ENCODE peak calls at places on chromosomes 6 and 20, in seven cellular contexts. Q is GM23248, F is fibroblast of lung, E is psoas muscle, W is cardiac muscle cell, U is tibial artery, V is osteoblast. I is an unnamed sample.

GRCh38 chr6:119848706-119849105 is 499.1 kb upstream of the MAN1A1 start:
- DNase-seq in Q (no peak), F (no peak), E (no peak), W (no peak), U (no peak), V (no peak), I (no peak)

GRCh38 chr6:134177753-134178229 is 125.4 kb upstream of the SLC2A12 start:
- DNase-seq in Q (peak; percentile 79), F (peak; percentile 76), E (no peak), W (no peak), U (no peak), V (no peak), I (no peak)

GRCh38 chr6:36973647-36974046 is 12.3 kb downstream of the MTCH1 start:
- DNase-seq in Q (no peak), F (no peak), E (no peak), W (no peak), U (no peak), V (no peak), I (no peak)

GRCh38 chr6:119874381-119874780 is 524.8 kb upstream of the MAN1A1 start:
- DNase-seq in Q (no peak), F (no peak), E (no peak), W (no peak), U (no peak), V (no peak), I (no peak)

GRCh38 chr6:37142047-37142614 is 27.8 kb upstream of the PIM1 start:
- DNase-seq in Q (peak; percentile 33), F (no peak), E (no peak), W (no peak), U (no peak), V (no peak), I (no peak)

GRCh38 chr20:57218489-57218888 is 48.0 kb downstream of the BMP7 start:
- DNase-seq in Q (no peak), F (no peak), E (peak; percentile 2), W (no peak), U (no peak), V (no peak), I (no peak)

GRCh38 chr6:135096403-135097130 is 41.9 kb upstream of the HBS1L start:
- DNase-seq in Q (no peak), F (no peak), E (no peak), W (no peak), U (no peak), V (no peak), I (no peak)

GRCh38 chr6:45572833-45573232 is 195.1 kb upstream of the SUPT3H start:
- DNase-seq in Q (no peak), F (no peak), E (no peak), W (no peak), U (no peak), V (no peak), I (no peak)

GRCh38 chr6:137589067-137589848 is 95.1 kb upstream of the OLIG3 start:
- DNase-seq in Q (peak; percentile 39), F (peak; percentile 36), E (no peak), W (peak; percentile 7), U (no peak), V (peak; percentile 53), I (peak; percentile 38)

GRCh38 chr6:93424303-93425064 is 5.1 kb upstream of the EPHA7 start:
- DNase-seq in Q (peak; percentile 30), F (peak; percentile 46), E (no peak), W (peak; percentile 44), U (no peak), V (no peak), I (no peak)

GRCh38 chr6:10424005-10424404 is 9.1 kb upstream of the TFAP2A start:
- DNase-seq in Q (no peak), F (no peak), E (no peak), W (no peak), U (no peak), V (no peak), I (no peak)

GRCh38 chr6:170076466-170077165 is 214.3 kb downstream of the DLL1 start:
- DNase-seq in Q (no peak), F (no peak), E (no peak), W (no peak), U (no peak), V (peak; percentile 65), I (no peak)

GRCh38 chr6:146300540-146300939 is 243.1 kb upstream of the RAB32 start:
- DNase-seq in Q (no peak), F (no peak), E (no peak), W (peak; percentile 35), U (no peak), V (no peak), I (no peak)

GRCh38 chr20:48275325-48275724 is 490.0 kb upstream of the SULF2 start:
- DNase-seq in Q (peak; percentile 14), F (no peak), E (no peak), W (no peak), U (no peak), V (no peak), I (no peak)

GRCh38 chr6:13462380-13463326 is 24.7 kb downstream of the GFOD1 start:
- DNase-seq in Q (peak; percentile 50), F (peak; percentile 66), E (no peak), W (no peak), U (no peak), V (no peak), I (no peak)

GRCh38 chr6:159692303-159693127 is 526 bp downstream of the SOD2 start:
- DNase-seq in Q (peak; percentile 84), F (peak; percentile 47), E (peak; percentile 66), W (peak; percentile 64), U (peak; percentile 52), V (peak; percentile 93), I (peak; percentile 37)

GRCh38 chr6:87922947-87923330 is 124.7 kb upstream of the SPACA1 start:
- DNase-seq in Q (no peak), F (no peak), E (no peak), W (no peak), U (no peak), V (no peak), I (no peak)

GRCh38 chr6:73231986-73232391 is 6.7 kb upstream of the KHDC1L start:
- DNase-seq in Q (no peak), F (no peak), E (no peak), W (no peak), U (no peak), V (no peak), I (no peak)

GRCh38 chr6:34347303-34347702 is 45.2 kb downstream of the NUDT3 start:
- DNase-seq in Q (no peak), F (no peak), E (no peak), W (no peak), U (no peak), V (no peak), I (no peak)

GRCh38 chr6:159941286-159942113 is 27.4 kb upstream of the IGF2R start:
- DNase-seq in Q (peak; percentile 54), F (peak; percentile 66), E (no peak), W (peak; percentile 29), U (no peak), V (no peak), I (no peak)

GRCh38 chr20:33373735-33374605 is 27.3 kb downstream of the CDK5RAP1 start:
- DNase-seq in Q (peak; percentile 81), F (peak; percentile 88), E (no peak), W (no peak), U (no peak), V (peak; percentile 76), I (no peak)

GRCh38 chr6:44725070-44725469 is 337.6 kb downstream of the CDC5L start:
- DNase-seq in Q (peak; percentile 60), F (no peak), E (no peak), W (no peak), U (no peak), V (no peak), I (no peak)

GRCh38 chr6:365835-366234 is 25.7 kb upstream of the IRF4 start:
- DNase-seq in Q (no peak), F (no peak), E (no peak), W (no peak), U (no peak), V (no peak), I (no peak)
- H3K9me3 ChIP-seq in Q (no peaks in the 10 kb centered on the region), F (no peaks in the 10 kb centered on the region), E (peaks cover 8% of the 10 kb centered on the region), W (peaks cover under 1% of the 10 kb centered on the region), U (no peaks in the 10 kb centered on the region), V (no peaks in the 10 kb centered on the region), I (no peaks in the 10 kb centered on the region)

DNA sequence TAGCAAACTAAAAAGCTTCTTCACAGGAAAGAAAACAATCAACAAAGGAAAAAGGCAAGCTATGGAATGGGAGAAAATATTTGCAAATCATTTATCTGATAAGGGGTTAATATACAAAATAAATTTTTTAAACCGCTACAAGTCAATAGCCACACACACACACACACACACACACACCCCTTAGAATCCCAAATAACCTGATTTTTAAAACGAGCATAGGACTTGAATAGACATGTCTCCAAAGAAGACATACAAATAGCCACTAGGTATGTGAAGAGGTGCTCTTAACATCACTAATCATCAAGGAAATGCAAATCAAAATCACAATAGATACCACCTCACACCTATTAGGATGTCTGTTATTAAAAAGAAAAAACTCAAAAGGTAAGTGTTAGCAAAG is 187.7 kb downstream of the TRIM27 start:
- DNase-seq in Q (no peak), F (no peak), E (no peak), W (no peak), U (no peak), V (no peak), I (no peak)
- H3K9me3 ChIP-seq in Q (no peaks in the 10 kb centered on the region), F (no peaks in the 10 kb centered on the region), E (no peaks in the 10 kb centered on the region), W (no peaks in the 10 kb centered on the region), U (no peaks in the 10 kb centered on the region), V (no peaks in the 10 kb centered on the region), I (peaks cover 2% of the 10 kb centered on the region)

GRCh38 chr6:163504984-163505640 is 90.6 kb downstream of the QKI start:
- DNase-seq in Q (no peak), F (no peak), E (peak; percentile 39), W (no peak), U (no peak), V (no peak), I (no peak)
- H3K9me3 ChIP-seq in Q (peaks cover 6% of the 10 kb centered on the region), F (peaks cover 2% of the 10 kb centered on the region), E (peaks cover 17% of the 10 kb centered on the region), W (no peaks in the 10 kb centered on the region), U (no peaks in the 10 kb centered on the region), V (peaks cover 5% of the 10 kb centered on the region), I (peaks cover 6% of the 10 kb centered on the region)

DNA sequence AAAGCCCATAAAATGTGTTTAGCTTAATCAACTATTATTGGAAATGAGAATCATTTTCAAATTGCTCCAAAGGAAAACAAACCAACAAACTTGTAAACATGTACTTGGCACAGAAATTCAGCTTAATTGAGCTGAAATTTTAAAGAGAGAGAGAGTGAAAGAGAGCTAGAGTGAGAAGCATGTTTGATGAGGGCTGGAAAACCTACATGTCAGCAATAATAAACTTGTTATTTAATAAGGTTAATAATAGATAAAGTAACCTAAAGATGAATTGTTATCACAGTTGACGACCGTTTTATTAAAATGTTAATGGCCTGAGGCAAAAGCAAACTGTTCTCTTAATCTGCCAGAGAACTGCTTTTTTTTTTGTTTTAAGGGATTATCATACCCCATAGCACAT is 496.1 kb downstream of the RNF144B start:
- DNase-seq in Q (no peak), F (no peak), E (no peak), W (no peak), U (no peak), V (no peak), I (no peak)
- H3K9me3 ChIP-seq in Q (no peaks in the 10 kb centered on the region), F (no peaks in the 10 kb centered on the region), E (no peaks in the 10 kb centered on the region), W (no peaks in the 10 kb centered on the region), U (no peaks in the 10 kb centered on the region), V (no peaks in the 10 kb centered on the region), I (no peaks in the 10 kb centered on the region)

I was measured in T-helper 17 cell.